ENCODE peak calls at places on chromosomes 4 and X, in five cellular contexts. H is NCI-H1930, W is spleen, B is aorta, O is heart right ventricle. P is an unnamed sample.

GRCh38 chr4:42641696-42642095 is 15.2 kb downstream of the ATP8A1 start:
- DNase-seq in O (no peak), B (no peak), W (no peak), H (no peak), P (no peak)

GRCh38 chr4:6855692-6856297 is 53.8 kb upstream of the TBC1D14 start:
- DNase-seq in W (no peak), H (no peak), O (no peak), B (no peak), P (no peak)

GRCh38 chr4:108433832-108434231 is 186.5 kb upstream of the RPL34 start:
- DNase-seq in W (no peak), H (no peak), O (no peak), B (no peak), P (no peak)

GRCh38 chr4:797066-797465 is 28.9 kb downstream of the CPLX1 start:
- DNase-seq in W (no peak), O (no peak), B (peak; percentile 21), H (peak; percentile 26), P (no peak)

GRCh38 chr4:108272566-108272965 is 103.8 kb upstream of the LEF1 start:
- DNase-seq in W (no peak), B (no peak), H (no peak), O (no peak), P (no peak)

GRCh38 chr4:74433541-74434172 is 11.3 kb upstream of the AREG start:
- DNase-seq in H (no peak), W (no peak), B (no peak), O (no peak), P (no peak)

GRCh38 chr4:185304541-185304940 is 91.2 kb downstream of the LRP2BP start:
- DNase-seq in O (no peak), W (no peak), H (no peak), B (no peak), P (no peak)

GRCh38 chrX:31499120-31499519 is 427.3 kb upstream of the FTHL17 start:
- DNase-seq in O (no peak), H (no peak), B (no peak), W (no peak), P (no peak)

GRCh38 chrX:154051210-154051810 is 31.6 kb upstream of the IRAK1 start:
- DNase-seq in W (no peak), O (peak; percentile 69), H (peak; percentile 21), B (peak; percentile 75), P (peak; percentile 33)

GRCh38 chr4:122548886-122549630 is 71.8 kb downstream of the IL21 start:
- DNase-seq in W (no peak), H (no peak), B (no peak), O (no peak), P (no peak)

GRCh38 chr4:149296503-149296902 is 519.1 kb downstream of the IQCM start:
- DNase-seq in O (no peak), W (no peak), B (no peak), H (no peak), P (no peak)

GRCh38 chrX:122245943-122246342 is 938.1 kb upstream of the GRIA3 start:
- DNase-seq in O (no peak), H (no peak), B (no peak), W (no peak), P (no peak)

GRCh38 chrX:107729558-107730297 is 45.9 kb downstream of the TSC22D3 start:
- DNase-seq in O (peak; percentile 63), H (no peak), W (peak; percentile 63), B (no peak), P (no peak)

GRCh38 chr4:10403633-10404445 is 53.4 kb downstream of the ZNF518B start:
- DNase-seq in B (no peak), W (no peak), O (peak; percentile 11), H (peak; percentile 5), P (no peak)

GRCh38 chrX:10722804-10723364 is 102.5 kb upstream of the MID1 start:
- DNase-seq in H (peak; percentile 6), B (peak; percentile 59), O (peak; percentile 54), W (no peak), P (peak; percentile 47)

GRCh38 chrX:130028196-130028595 is 45.8 kb downstream of the BCORL1 start:
- DNase-seq in W (peak; percentile 86), O (peak; percentile 12), H (no peak), B (no peak), P (peak; percentile 50)

GRCh38 chr4:48667148-48667547 is 112.9 kb downstream of the FRYL start:
- DNase-seq in O (no peak), W (no peak), H (no peak), B (no peak), P (no peak)

GRCh38 chrX:39633293-39633692 is 464.5 kb downstream of the BCOR start:
- DNase-seq in B (no peak), W (no peak), O (no peak), H (no peak), P (no peak)

GRCh38 chr4:172596206-172596605 is 572.4 kb upstream of the GALNT7 start:
- DNase-seq in O (no peak), H (no peak), B (no peak), W (no peak), P (no peak)

GRCh38 chr4:6918345-6918744 is 8.7 kb downstream of the TBC1D14 start:
- DNase-seq in B (no peak), O (no peak), W (peak; percentile 76), H (no peak), P (no peak)

GRCh38 chrX:31606796-31607195 is 535.0 kb upstream of the FTHL17 start:
- DNase-seq in B (no peak), H (no peak), O (no peak), W (no peak), P (no peak)

GRCh38 chr4:3286335-3287175 is 6.3 kb upstream of the RGS12 start:
- DNase-seq in H (no peak), W (no peak), B (no peak), O (no peak), P (no peak)

GRCh38 chrX:133868687-133869086 is 116.7 kb downstream of the GPC3 start:
- DNase-seq in H (no peak), B (no peak), W (no peak), O (no peak), P (no peak)

GRCh38 chr4:168830777-168831512 is 179.1 kb downstream of the CBR4 start:
- DNase-seq in H (no peak), W (no peak), O (no peak), B (no peak), P (no peak)

GRCh38 chr4:107888237-107888636 is 43.1 kb upstream of the CYP2U1 start:
- DNase-seq in O (no peak), B (no peak), W (no peak), H (no peak), P (no peak)

GRCh38 chrX:135697614-135698013 is 15.8 kb upstream of the CT45A1 start:
- DNase-seq in W (no peak), B (no peak), H (no peak), O (no peak), P (no peak)

GRCh38 chr4:139301821-139302611 is at the start of gene NDUFC1:
- DNase-seq in B (peak; percentile 66), W (peak; percentile 91), H (peak; percentile 44), O (peak; percentile 46), P (peak; percentile 85)

GRCh38 chrX:140664939-140665338 is 44.6 kb upstream of the LINC00632 start:
- DNase-seq in B (no peak), O (no peak), W (no peak), H (peak; percentile 10), P (no peak)

GRCh38 chrX:115889121-115889890 is 281.2 kb upstream of the AGTR2 start:
- DNase-seq in O (no peak), H (no peak), B (no peak), W (peak; percentile 76), P (no peak)

GRCh38 chrX:21993265-21993664 is 38.9 kb upstream of the PHEX start:
- DNase-seq in O (peak; percentile 7), B (peak; percentile 71), W (peak; percentile 88), H (no peak), P (no peak)

GRCh38 chr4:153476829-153477574 is 10.8 kb downstream of the TMEM131L start:
- DNase-seq in W (no peak), H (no peak), O (no peak), B (no peak), P (no peak)

GRCh38 chr4:72360075-72360474 is 208.9 kb downstream of the ADAMTS3 start:
- DNase-seq in W (no peak), B (no peak), O (no peak), H (no peak), P (no peak)

GRCh38 chrX:118726887-118727685 is at the start of gene IL13RA1:
- DNase-seq in O (peak; percentile 68), H (peak; percentile 82), W (peak; percentile 89), B (peak; percentile 87), P (peak; percentile 48)

GRCh38 chrX:108224727-108225455 is 133.3 kb downstream of the ATG4A start:
- DNase-seq in B (no peak), H (peak; percentile 30), O (no peak), W (no peak), P (no peak)

GRCh38 chr4:169376421-169376820 is 105.7 kb upstream of the SH3RF1 start:
- DNase-seq in H (no peak), W (no peak), O (no peak), B (no peak), P (no peak)

GRCh38 chrX:109472939-109473713 is 8.8 kb downstream of the GUCY2F start:
- DNase-seq in H (peak; percentile 5), W (no peak), O (peak; percentile 2), B (peak; percentile 50), P (no peak)